ENCODE peak calls at places on chromosomes 5 and 9, in six cellular contexts. T is vagina, G is hypothalamus, P is GM04504, Y is ACHN, Z is islet precursor cell. W is an unnamed sample.

GRCh38 chr9:9560382-9561035 is 1052.3 kb downstream of the PTPRD start:
- DNase-seq in T (no peak), G (no peak), P (no peak), Y (no peak), Z (no peak), W (no peak)

GRCh38 chr9:108766786-108767185 is 89.0 kb downstream of the ACTL7B start:
- DNase-seq in T (no peak), G (no peak), P (no peak), Y (no peak), Z (peak), W (no peak)

GRCh38 chr5:6468104-6468503 is 19.4 kb downstream of the UBE2QL1 start:
- DNase-seq in T (no peak), G (no peak), P (no peak), Y (no peak), Z (no peak), W (no peak)

GRCh38 chr9:88460583-88461332 is 72.5 kb downstream of the SPIN1 start:
- DNase-seq in T (no peak), G (no peak), P (no peak), Y (no peak), Z (peak), W (no peak)

GRCh38 chr5:168260353-168261211 is 30.9 kb upstream of the WWC1 start:
- DNase-seq in T (no peak), G (no peak), P (no peak), Y (no peak), Z (no peak), W (no peak)

GRCh38 chr9:69513291-69513690 is 158.9 kb downstream of the APBA1 start:
- DNase-seq in T (no peak), G (no peak), P (no peak), Y (no peak), Z (no peak), W (no peak)

GRCh38 chr9:3008091-3008490 is 164.2 kb upstream of the PUM3 start:
- DNase-seq in T (no peak), G (no peak), P (no peak), Y (no peak), Z (no peak), W (no peak)

GRCh38 chr5:96381526-96381925 is 51.5 kb downstream of the PCSK1 start:
- DNase-seq in T (no peak), G (no peak), P (no peak), Y (no peak), Z (no peak), W (no peak)

GRCh38 chr5:132979367-132979935 is 16.0 kb upstream of the AFF4 start:
- DNase-seq in T (no peak), G (no peak), P (no peak), Y (peak), Z (no peak), W (no peak)

GRCh38 chr5:134492568-134492967 is 32.9 kb upstream of the JADE2 start:
- DNase-seq in T (no peak), G (no peak), P (no peak), Y (no peak), Z (no peak), W (no peak)

GRCh38 chr5:172707285-172708182 is 63.5 kb downstream of the DUSP1 start:
- DNase-seq in T (no peak), G (peak), P (peak), Y (no peak), Z (peak), W (no peak)

GRCh38 chr5:109701252-109701651 is 11.5 kb downstream of the MAN2A1 start:
- DNase-seq in T (no peak), G (no peak), P (no peak), Y (no peak), Z (no peak), W (no peak)

GRCh38 chr5:30405821-30406220 is 787.7 kb upstream of the CDH6 start:
- DNase-seq in T (no peak), G (no peak), P (no peak), Y (no peak), Z (no peak), W (no peak)

GRCh38 chr5:32223972-32224608 is 50.0 kb upstream of the GOLPH3 start:
- DNase-seq in T (no peak), G (no peak), P (peak), Y (peak), Z (peak), W (peak)

GRCh38 chr9:93134018-93134739 is at the start of gene NINJ1:
- DNase-seq in T (no peak), G (peak), P (peak), Y (peak), Z (peak), W (no peak)

GRCh38 chr5:116494784-116495480 is 79.7 kb downstream of the SEMA6A start:
- DNase-seq in T (no peak), G (no peak), P (no peak), Y (no peak), Z (no peak), W (no peak)

GRCh38 chr5:139246394-139246793 is 47.1 kb upstream of the MATR3 start:
- DNase-seq in T (no peak), G (no peak), P (no peak), Y (peak), Z (no peak), W (no peak)

W was measured in AG09319.